ENCODE peak calls at places on chromosomes 6 and 20, in four cellular contexts. B is K562, T is HepG2, M is A549. Q is an unnamed sample.

GRCh38 chr6:143223895-143224294 is 163.2 kb downstream of the AIG1 start:
- DNase-seq in T (peak), M (no peak), B (no peak), Q (no peak)

GRCh38 chr6:37987559-37987958 is 168.0 kb downstream of the ZFAND3 start:
- DNase-seq in B (no peak), M (no peak), T (peak), Q (no peak)

GRCh38 chr20:31578448-31579138 is 26.5 kb upstream of the ID1 start:
- DNase-seq in B (no peak), T (no peak), M (no peak), Q (peak)

GRCh38 chr20:43322851-43323250 is 133.1 kb upstream of the PTPRT start:
- DNase-seq in T (no peak), B (no peak), M (no peak), Q (no peak)

GRCh38 chr6:57305754-57306153 is 11.7 kb upstream of the PRIM2 start:
- DNase-seq in T (no peak), B (no peak), M (no peak), Q (no peak)

GRCh38 chr6:129186988-129187387 is 304.1 kb downstream of the LAMA2 start:
- DNase-seq in M (no peak), B (no peak), T (no peak), Q (no peak)

GRCh38 chr20:62845416-62845815 is 16.2 kb downstream of the TCFL5 start:
- DNase-seq in T (no peak), M (no peak), B (no peak), Q (no peak)

GRCh38 chr6:19408331-19408730 is 428.8 kb upstream of the ID4 start:
- DNase-seq in B (no peak), M (no peak), T (no peak), Q (no peak)

GRCh38 chr6:53541900-53542299 is 3.0 kb downstream of the GCLC start:
- DNase-seq in T (no peak), M (no peak), B (no peak), Q (no peak)

DNA sequence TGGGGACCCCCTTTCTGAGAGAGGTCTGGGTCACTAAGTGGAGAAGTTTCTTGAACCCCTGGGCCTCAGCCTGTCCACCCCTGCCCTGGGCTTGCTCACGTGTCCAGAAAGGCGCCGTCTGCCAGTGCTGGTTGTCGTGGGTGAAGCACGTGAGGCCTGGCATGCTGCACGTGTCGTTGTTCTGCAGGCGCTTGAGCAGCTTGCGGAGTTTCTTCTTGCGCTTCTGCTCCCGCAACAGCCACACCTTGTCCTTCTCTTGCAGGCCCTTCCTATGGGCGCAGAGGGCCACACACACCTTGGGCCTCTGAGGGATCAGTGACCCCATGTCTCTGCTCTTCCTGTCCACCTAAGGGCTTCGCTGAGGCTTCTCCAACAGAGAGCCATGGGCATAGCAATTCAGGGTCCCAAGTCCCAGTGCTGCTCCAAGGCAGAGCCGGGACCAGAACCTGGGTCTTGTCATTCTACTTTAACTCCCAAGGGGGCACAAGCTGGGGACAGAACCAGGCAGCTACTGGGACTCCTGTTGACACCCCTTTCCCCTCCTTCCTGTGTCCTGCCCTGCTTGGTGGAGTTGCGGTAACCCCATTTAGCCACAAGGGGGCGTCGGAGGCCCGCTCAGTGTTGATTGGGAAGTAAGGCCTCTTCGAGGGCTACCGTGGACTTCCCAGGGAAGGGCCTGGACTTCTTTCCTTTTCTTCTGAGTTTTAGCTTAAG is 121.8 kb downstream of the SULF2 start:
- DNase-seq in M (peak), B (peak), T (peak), Q (peak)
- TF ChIP-seq RNF2 in M (no peak), B (no peak), T (no peak), Q (no peak)

GRCh38 chr6:40720375-40720748 is 133.2 kb upstream of the LRFN2 start:
- DNase-seq in T (no peak), B (no peak), M (no peak), Q (no peak)

GRCh38 chr6:40721252-40721936 is 134.2 kb upstream of the LRFN2 start:
- DNase-seq in M (no peak), B (no peak), T (no peak), Q (no peak)

GRCh38 chr6:40723967-40724366 is 136.8 kb upstream of the LRFN2 start:
- DNase-seq in T (no peak), B (no peak), M (no peak), Q (no peak)

GRCh38 chr6:40722553-40723258 is 135.5 kb upstream of the LRFN2 start:
- DNase-seq in M (no peak), T (peak), B (no peak), Q (no peak)

GRCh38 chr6:40722081-40722480 is 134.9 kb upstream of the LRFN2 start:
- DNase-seq in T (no peak), M (no peak), B (no peak), Q (no peak)
- TF ChIP-seq RNF2 in T (no peak), M (no peak), B (no peak), Q (no peak)

DNA sequence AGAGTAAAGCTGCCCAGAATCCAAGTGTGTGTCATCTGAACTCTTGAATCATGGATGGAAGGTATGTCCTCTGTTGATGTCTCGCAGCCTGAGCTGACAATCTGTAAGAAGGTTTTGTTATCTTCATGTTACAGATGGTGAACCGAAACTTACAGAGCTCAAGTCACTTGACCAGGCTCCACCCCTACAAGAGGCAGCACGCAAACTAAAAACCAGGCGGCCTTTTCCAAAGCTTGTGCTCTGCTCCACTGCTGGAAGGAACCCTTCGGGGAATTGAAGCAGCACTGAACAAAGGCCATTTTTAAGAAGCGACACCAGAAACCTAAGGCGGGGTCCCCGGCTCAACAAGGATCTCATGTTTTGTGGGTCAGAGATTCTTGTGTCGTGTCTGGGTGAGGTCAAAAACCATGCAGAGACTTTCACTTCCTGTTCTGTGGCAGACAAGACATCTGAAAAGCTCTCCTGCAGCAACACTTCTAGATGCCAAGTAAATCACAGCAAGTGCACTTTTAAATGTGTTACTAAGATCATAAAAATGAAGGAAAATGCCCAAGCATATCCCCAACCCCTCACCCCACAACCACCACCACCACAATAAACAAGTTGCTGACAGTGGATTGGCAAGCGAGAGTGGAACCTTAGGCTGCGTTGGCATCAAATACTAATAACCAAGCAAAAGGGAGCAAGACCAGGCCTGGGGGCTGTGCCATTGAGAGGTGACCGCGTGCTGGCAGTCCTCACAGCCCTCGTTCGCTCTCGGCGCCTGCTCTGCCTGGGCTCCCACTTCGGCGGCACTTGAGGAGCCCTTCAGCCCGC is 27.3 kb downstream of the NQO2 start:
- DNase-seq in M (no peak), T (no peak), B (peak), Q (no peak)
- TF ChIP-seq RNF2 in M (no peak), T (no peak), B (no peak), Q (no peak)

DNA sequence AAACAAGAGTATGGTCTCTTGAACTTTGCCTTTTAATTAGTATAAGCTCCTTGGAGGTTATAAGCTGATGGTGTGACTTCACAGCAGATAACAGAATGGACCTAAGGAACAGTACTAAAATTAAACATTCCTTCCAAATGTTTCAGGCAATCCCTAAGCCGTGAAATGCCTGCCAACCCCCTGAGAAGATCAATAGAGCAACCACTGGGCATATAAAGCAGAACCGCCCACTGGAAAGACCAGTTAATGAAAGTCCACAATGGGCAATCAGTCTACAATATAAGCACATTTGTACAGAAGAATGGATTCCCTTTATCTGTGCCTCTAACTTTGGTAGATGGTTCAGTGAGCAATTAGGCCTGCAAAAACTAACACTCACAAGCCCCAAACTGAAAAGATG is 286.7 kb downstream of the UBE3D start:
- DNase-seq in B (no peak), T (no peak), M (no peak), Q (no peak)
- TF ChIP-seq RNF2 in B (no peak), T (no peak), M (no peak), Q (no peak)

GRCh38 chr6:40252531-40253258 is 318.4 kb upstream of the MOCS1 start:
- DNase-seq in T (no peak), B (no peak), M (no peak), Q (no peak)

GRCh38 chr6:40247516-40248115 is 313.4 kb upstream of the MOCS1 start:
- DNase-seq in T (no peak), M (no peak), B (no peak), Q (no peak)

GRCh38 chr6:40256831-40257230 is 322.6 kb upstream of the MOCS1 start:
- DNase-seq in M (no peak), T (no peak), B (no peak), Q (no peak)

GRCh38 chr6:40249935-40250334 is 315.7 kb upstream of the MOCS1 start:
- DNase-seq in B (no peak), T (no peak), M (no peak), Q (no peak)

DNA sequence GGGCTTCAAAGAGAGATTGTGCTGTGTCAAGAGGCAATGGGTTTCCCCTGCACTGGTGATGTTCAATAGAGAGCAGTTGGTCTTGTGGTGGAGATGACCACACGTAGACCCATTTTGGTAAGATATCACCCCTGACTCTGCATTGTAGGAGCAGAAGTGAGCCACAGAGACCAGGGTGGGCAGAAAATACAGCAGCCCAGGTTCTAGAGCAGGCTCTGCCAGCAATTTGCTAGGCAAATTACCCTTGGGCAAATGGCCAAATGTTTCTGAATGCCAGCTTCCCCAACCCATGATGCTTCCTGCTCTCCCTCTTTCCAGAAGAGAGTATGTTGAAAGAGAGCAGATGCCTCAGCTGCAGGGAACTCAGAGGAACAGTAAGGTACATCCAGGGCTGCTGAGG is 317.3 kb upstream of the MOCS1 start:
- DNase-seq in B (no peak), T (no peak), M (no peak), Q (no peak)
- TF ChIP-seq RNF2 in B (no peak), T (no peak), M (no peak), Q (no peak)

DNA sequence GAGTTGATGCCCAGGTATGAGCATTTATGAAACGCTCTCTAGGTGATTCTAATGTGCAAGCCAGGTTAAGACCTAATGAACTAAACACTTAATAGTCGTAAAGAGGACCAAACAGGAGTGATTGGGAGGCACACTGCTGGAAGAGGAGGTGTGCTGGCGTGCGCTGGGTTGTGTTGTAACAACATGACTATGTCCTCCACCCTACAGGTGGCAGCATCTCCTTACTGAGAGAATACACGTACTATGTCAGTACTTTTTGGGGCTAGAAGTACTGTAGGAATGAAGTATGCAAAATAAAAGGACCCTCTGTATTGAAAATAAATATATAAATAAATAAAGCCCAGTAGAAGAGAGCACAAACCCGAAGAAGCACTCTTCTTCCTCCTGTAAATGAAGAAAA is 11.9 kb downstream of the C6orf89 start:
- DNase-seq in M (no peak), B (peak), T (peak), Q (no peak)
- TF ChIP-seq RNF2 in M (no peak), B (no peak), T (no peak), Q (no peak)

GRCh38 chr20:48619126-48620101 is 208.4 kb downstream of the PREX1 start:
- DNase-seq in B (no peak), T (no peak), M (no peak), Q (no peak)
- TF ChIP-seq RNF2 in B (no peak), T (no peak), M (no peak), Q (no peak)

GRCh38 chr6:170008386-170008785 is 257.0 kb downstream of the ERMARD start:
- DNase-seq in M (no peak), T (no peak), B (no peak), Q (no peak)

GRCh38 chr6:170010665-170011232 is 259.3 kb downstream of the ERMARD start:
- DNase-seq in M (no peak), B (no peak), T (no peak), Q (no peak)

GRCh38 chr6:170006524-170007467 is 255.4 kb downstream of the ERMARD start:
- DNase-seq in T (no peak), M (no peak), B (no peak), Q (peak)

GRCh38 chr6:170007468-170008240 is 256.2 kb downstream of the ERMARD start:
- DNase-seq in M (no peak), T (no peak), B (no peak), Q (no peak)

GRCh38 chr6:170011233-170012142 is 260.1 kb downstream of the ERMARD start:
- DNase-seq in T (no peak), M (no peak), B (no peak), Q (no peak)
- TF ChIP-seq RNF2 in T (no peak), M (no peak), B (no peak), Q (no peak)

Q was measured in H1.